ENCODE peak calls at places on chromosomes 3 and 15, in seven cellular contexts. R, E, C, A, Y, Q and G are unnamed samples.

GRCh38 chr3:150747909-150748568 is 14.9 kb downstream of the SIAH2 start:
- DNase-seq in Y (no peak), A (no peak), R (no peak), E (no peak), Q (no peak), C (peak; percentile 44), G (no peak)

GRCh38 chr3:176693416-176693815 is 503.9 kb downstream of the TBL1XR1 start:
- DNase-seq in Y (peak; percentile 36), E (no peak), A (no peak), Q (no peak), R (no peak), C (no peak), G (no peak)

GRCh38 chr3:131401978-131402377 is 20.4 kb downstream of the NUDT16 start:
- DNase-seq in R (no peak), Y (no peak), C (no peak), Q (no peak), E (no peak), A (no peak), G (no peak)

GRCh38 chr15:89208256-89208655 is 13.1 kb downstream of the RLBP1 start:
- DNase-seq in E (no peak), R (no peak), Q (no peak), Y (no peak), C (no peak), A (no peak), G (no peak)

GRCh38 chr3:188956839-188957489 is 214.8 kb upstream of the TPRG1 start:
- DNase-seq in A (peak; percentile 52), R (no peak), Y (peak; percentile 85), C (peak; percentile 82), Q (peak; percentile 83), E (peak; percentile 59), G (peak; percentile 74)

GRCh38 chr3:173785004-173785403 is 387.5 kb downstream of the NLGN1 start:
- DNase-seq in Q (no peak), Y (peak; percentile 4), C (no peak), A (no peak), R (no peak), E (no peak), G (no peak)

GRCh38 chr15:62816342-62817059 is 226.0 kb upstream of the TPM1 start:
- DNase-seq in A (no peak), R (no peak), Y (no peak), C (no peak), E (no peak), Q (peak; percentile 42), G (no peak)

GRCh38 chr3:186108106-186108940 is 566 bp downstream of the ETV5 start:
- DNase-seq in R (no peak), C (peak; percentile 90), A (peak; percentile 68), Q (peak; percentile 67), Y (peak; percentile 66), E (peak; percentile 67), G (peak; percentile 29)